ENCODE peak calls at places on chromosomes 7 and 10, in four cellular contexts. K, S, A and U are unnamed samples.

GRCh38 chr10:127908958-127909267 is 2.0 kb downstream of the PTPRE start:
- DNase-seq in K (no peak), S (no peak), A (no peak), U (no peak)

GRCh38 chr7:132575336-132575986 is 809 bp downstream of the PLXNA4 start:
- DNase-seq in K (no peak), S (no peak), A (peak), U (peak)

GRCh38 chr7:39353615-39354376 is 212.4 kb upstream of the YAE1 start:
- DNase-seq in K (no peak), S (peak), A (no peak), U (peak)

GRCh38 chr10:69669408-69669807 is 39.4 kb downstream of the FAM241B start:
- DNase-seq in K (no peak), S (no peak), A (no peak), U (no peak)

GRCh38 chr7:45711161-45711490 is 137.0 kb downstream of the ADCY1 start:
- DNase-seq in K (no peak), S (no peak), A (no peak), U (no peak)

GRCh38 chr10:5890519-5890878 is 456 bp downstream of the FBH1 start:
- DNase-seq in K (no peak), S (no peak), A (no peak), U (no peak)

GRCh38 chr7:68613405-68613804 is 984.9 kb upstream of the AUTS2 start:
- DNase-seq in K (no peak), S (no peak), A (no peak), U (no peak)

GRCh38 chr7:67484244-67484751 is 487.7 kb downstream of the TYW1 start:
- DNase-seq in K (peak), S (peak), A (peak), U (no peak)

GRCh38 chr7:106418094-106418493 is 133.3 kb upstream of the NAMPT start:
- DNase-seq in K (no peak), S (no peak), A (no peak), U (no peak)

GRCh38 chr10:27822286-27822685 is 76.7 kb upstream of the MKX start:
- DNase-seq in K (no peak), S (no peak), A (no peak), U (no peak)

GRCh38 chr10:92897916-92898315 is 49.6 kb downstream of the EXOC6 start:
- DNase-seq in K (no peak), S (no peak), A (no peak), U (no peak)

GRCh38 chr10:97096327-97097153 is 89.2 kb downstream of the SLIT1 start:
- DNase-seq in K (no peak), S (no peak), A (no peak), U (peak)

GRCh38 chr7:134549366-134549765 is 456 bp downstream of the AKR1B15 start:
- DNase-seq in K (no peak), S (no peak), A (no peak), U (no peak)

GRCh38 chr10:49611166-49611814 is 1.2 kb downstream of the SLC18A3 start:
- DNase-seq in K (no peak), S (no peak), A (no peak), U (no peak)

GRCh38 chr10:667602-668143 is 21.8 kb downstream of the DIP2C start:
- DNase-seq in K (no peak), S (no peak), A (no peak), U (no peak)

DNA sequence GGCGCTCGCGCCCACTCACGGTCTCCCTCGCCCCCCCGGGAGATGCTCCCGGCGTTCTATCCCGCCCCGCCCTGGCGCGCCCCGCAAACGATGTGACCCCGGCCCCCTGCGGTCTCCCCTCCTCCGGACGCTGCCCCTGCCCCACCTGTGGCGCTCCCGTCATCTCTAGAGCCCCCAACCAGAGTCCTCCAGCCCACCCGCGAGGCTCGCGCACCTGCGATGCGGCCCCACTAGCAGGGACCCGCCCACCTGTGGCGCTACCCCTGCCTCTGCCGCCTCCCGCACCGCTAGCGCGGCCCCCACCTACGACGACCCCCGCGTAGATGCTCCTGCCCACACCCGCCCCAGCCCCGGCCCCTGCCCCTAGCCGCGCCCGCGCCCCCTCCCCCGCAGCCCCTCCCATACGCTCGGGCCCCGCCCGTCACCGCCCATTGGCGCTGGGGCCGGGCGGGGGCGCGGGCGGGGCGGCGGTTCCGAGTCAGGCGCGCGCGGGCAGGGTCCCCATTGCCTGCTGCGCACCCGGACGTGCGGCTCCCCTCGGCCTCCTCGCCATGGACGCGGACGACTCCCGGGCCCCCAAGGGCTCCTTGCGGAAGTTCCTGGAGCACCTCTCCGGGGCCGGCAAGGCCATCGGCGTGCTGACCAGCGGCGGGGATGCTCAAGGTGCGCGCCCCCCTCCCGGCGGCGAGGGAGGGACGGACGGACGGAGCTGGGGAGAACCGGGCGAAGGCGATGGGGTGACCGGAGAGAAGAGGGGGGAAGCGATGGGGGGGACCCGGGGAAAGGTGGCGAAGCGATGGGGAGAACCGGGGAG is at the start of gene PFKP:
- DNase-seq in K (peak), S (no peak), A (no peak), U (peak)
- TF ChIP-seq POLR2A in K (peak), S (no peak), A (peak), U (peak)

GRCh38 chr7:20116869-20117268 is 100.3 kb downstream of the MACC1 start:
- DNase-seq in K (no peak), S (no peak), A (no peak), U (no peak)

GRCh38 chr7:20114463-20114862 is 102.7 kb downstream of the MACC1 start:
- DNase-seq in K (no peak), S (no peak), A (no peak), U (peak)

GRCh38 chr7:20111821-20112542 is 105.2 kb downstream of the MACC1 start:
- DNase-seq in K (no peak), S (no peak), A (no peak), U (no peak)

GRCh38 chr7:20112646-20113045 is 104.5 kb downstream of the MACC1 start:
- DNase-seq in K (no peak), S (no peak), A (no peak), U (no peak)

GRCh38 chr7:20113423-20114027 is 103.7 kb downstream of the MACC1 start:
- DNase-seq in K (no peak), S (no peak), A (no peak), U (no peak)
- TF ChIP-seq POLR2A in K (no peak), S (no peak), A (no peak), U (no peak)

DNA sequence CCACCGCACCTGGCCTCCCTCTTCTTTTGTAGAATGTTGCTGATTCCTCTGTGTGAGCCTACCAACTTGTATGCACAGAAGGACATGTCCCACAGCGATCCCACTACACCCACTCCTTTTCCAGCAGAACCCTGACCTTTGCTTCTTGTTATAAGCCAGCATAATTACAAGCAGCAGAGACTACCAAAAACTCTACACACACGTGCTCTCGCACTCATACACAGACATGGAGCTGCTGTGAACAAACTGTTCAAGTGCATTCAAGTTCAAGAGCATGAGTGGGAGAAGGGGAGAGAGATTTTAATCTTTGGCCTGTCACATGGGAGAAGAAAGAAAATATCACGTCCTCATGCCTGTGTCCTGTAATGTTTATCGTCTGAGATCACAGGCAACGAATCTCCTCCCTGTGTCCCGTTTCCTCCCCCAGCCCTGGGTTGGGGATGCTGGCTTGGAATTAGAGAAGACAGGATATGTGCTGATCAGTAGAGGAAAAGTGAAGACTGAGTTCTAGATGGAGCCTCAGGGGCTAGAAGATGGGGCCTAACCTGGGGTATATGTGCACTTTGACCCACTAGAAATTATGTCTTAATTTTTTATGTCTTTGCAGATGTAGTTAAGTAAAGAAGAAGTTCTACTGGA is 79.6 kb downstream of the NHLRC2 start:
- DNase-seq in K (no peak), S (no peak), A (no peak), U (no peak)
- TF ChIP-seq POLR2A in K (no peak), S (no peak), A (no peak), U (no peak)

GRCh38 chr7:151711435-151711872 is 165.5 kb downstream of the PRKAG2 start:
- DNase-seq in K (no peak), S (no peak), A (no peak), U (no peak)

GRCh38 chr7:151710121-151710640 is 166.7 kb downstream of the PRKAG2 start:
- DNase-seq in K (no peak), S (no peak), A (no peak), U (no peak)

GRCh38 chr7:151710646-151711434 is 166.1 kb downstream of the PRKAG2 start:
- DNase-seq in K (no peak), S (no peak), A (no peak), U (no peak)

GRCh38 chr7:151714201-151714600 is 162.7 kb downstream of the PRKAG2 start:
- DNase-seq in K (no peak), S (no peak), A (no peak), U (peak)

DNA sequence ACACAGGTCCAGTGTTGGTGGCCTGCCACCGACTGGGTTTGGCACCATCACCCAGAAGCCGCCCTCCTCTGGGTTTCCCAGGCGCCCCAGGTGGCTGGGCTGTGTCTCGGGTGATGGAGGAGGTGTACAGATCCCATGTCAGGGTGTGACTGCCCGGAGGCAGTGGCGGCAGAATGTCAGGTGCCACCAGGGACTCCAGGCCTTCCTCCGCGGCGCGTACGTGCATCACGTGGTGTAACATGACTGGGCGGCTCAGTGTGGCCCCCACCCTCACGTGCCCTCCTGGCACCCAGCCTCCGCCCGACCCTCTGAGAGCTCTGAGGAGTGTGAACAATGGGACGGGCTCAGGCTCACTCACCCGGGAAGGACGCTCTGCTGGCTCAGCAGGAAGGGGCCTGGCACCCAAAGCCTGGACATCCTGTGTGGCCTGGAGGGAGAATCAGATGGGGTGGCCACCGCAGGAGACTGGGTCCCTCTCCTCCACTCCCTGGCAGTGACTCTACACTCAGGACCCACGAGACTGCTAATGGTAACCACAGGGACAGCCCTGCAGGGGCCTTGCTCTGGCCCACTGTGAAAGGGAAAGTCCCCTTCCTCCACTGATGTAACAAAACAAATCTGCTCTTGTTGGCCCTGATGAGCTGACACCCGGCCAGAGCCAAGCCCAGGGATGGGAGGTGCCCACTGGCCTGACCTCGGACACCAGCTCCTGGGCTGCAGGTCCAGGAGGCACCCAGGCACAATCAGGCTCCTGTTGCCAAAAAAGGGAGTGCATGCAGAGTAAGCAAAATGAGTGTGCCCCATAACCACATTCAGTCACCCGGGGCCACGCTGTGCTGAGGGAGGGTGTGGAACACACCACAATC is 164.8 kb downstream of the PRKAG2 start:
- DNase-seq in K (no peak), S (no peak), A (no peak), U (no peak)
- TF ChIP-seq POLR2A in K (no peak), S (no peak), A (no peak), U (no peak)